ENCODE peak calls at places on chromosomes 2 and 18, in six cellular contexts. One of them, this sample, is unnamed.

GRCh38 chr2:85887566-85888019 is 1.2 kb downstream of the ST3GAL5 start:
- DNase-seq in right cardiac atrium: peak; percentile 83
- DNase-seq in AG09309: no peak
- DNase-seq in smooth muscle cell of the brain vasculature: no peak
- DNase-seq in breast epithelium: no peak
- DNase-seq in activated T-cell treated with anti-CD3 and anti-CD28 coated beads, Interleukin-2, amount 50 U/mL, for 4 hours: peak; percentile 44
- DNase-seq in this sample: no peak

GRCh38 chr2:28166956-28167355 is 225.7 kb upstream of the FOSL2 start:
- DNase-seq in right cardiac atrium: no peak
- DNase-seq in AG09309: no peak
- DNase-seq in smooth muscle cell of the brain vasculature: no peak
- DNase-seq in breast epithelium: no peak
- DNase-seq in activated T-cell treated with anti-CD3 and anti-CD28 coated beads, Interleukin-2, amount 50 U/mL, for 4 hours: no peak
- DNase-seq in this sample: no peak

GRCh38 chr18:8359076-8359475 is 250.2 kb upstream of the RAB12 start:
- DNase-seq in right cardiac atrium: peak; percentile 18
- DNase-seq in AG09309: no peak
- DNase-seq in smooth muscle cell of the brain vasculature: no peak
- DNase-seq in breast epithelium: no peak
- DNase-seq in activated T-cell treated with anti-CD3 and anti-CD28 coated beads, Interleukin-2, amount 50 U/mL, for 4 hours: no peak
- DNase-seq in this sample: no peak

GRCh38 chr2:133977385-133977784 is 276.5 kb upstream of the MGAT5 start:
- DNase-seq in right cardiac atrium: no peak
- DNase-seq in AG09309: no peak
- DNase-seq in smooth muscle cell of the brain vasculature: no peak
- DNase-seq in breast epithelium: no peak
- DNase-seq in activated T-cell treated with anti-CD3 and anti-CD28 coated beads, Interleukin-2, amount 50 U/mL, for 4 hours: no peak
- DNase-seq in this sample: no peak

GRCh38 chr2:135149251-135149650 is 97.2 kb downstream of the RAB3GAP1 start:
- DNase-seq in right cardiac atrium: no peak
- DNase-seq in AG09309: peak; percentile 5
- DNase-seq in smooth muscle cell of the brain vasculature: no peak
- DNase-seq in breast epithelium: no peak
- DNase-seq in activated T-cell treated with anti-CD3 and anti-CD28 coated beads, Interleukin-2, amount 50 U/mL, for 4 hours: no peak
- DNase-seq in this sample: no peak

GRCh38 chr2:110206056-110206455 is 1.2 kb upstream of the NPHP1 start:
- DNase-seq in right cardiac atrium: no peak
- DNase-seq in AG09309: no peak
- DNase-seq in smooth muscle cell of the brain vasculature: no peak
- DNase-seq in breast epithelium: no peak
- DNase-seq in activated T-cell treated with anti-CD3 and anti-CD28 coated beads, Interleukin-2, amount 50 U/mL, for 4 hours: no peak
- DNase-seq in this sample: no peak

GRCh38 chr18:36256094-36256493 is 41.4 kb upstream of the FHOD3 start:
- DNase-seq in right cardiac atrium: no peak
- DNase-seq in AG09309: no peak
- DNase-seq in smooth muscle cell of the brain vasculature: no peak
- DNase-seq in breast epithelium: no peak
- DNase-seq in activated T-cell treated with anti-CD3 and anti-CD28 coated beads, Interleukin-2, amount 50 U/mL, for 4 hours: no peak
- DNase-seq in this sample: no peak

GRCh38 chr18:13112982-13113381 is 105.6 kb upstream of the LDLRAD4 start:
- DNase-seq in right cardiac atrium: peak; percentile 88
- DNase-seq in AG09309: no peak
- DNase-seq in smooth muscle cell of the brain vasculature: peak; percentile 23
- DNase-seq in breast epithelium: no peak
- DNase-seq in activated T-cell treated with anti-CD3 and anti-CD28 coated beads, Interleukin-2, amount 50 U/mL, for 4 hours: no peak
- DNase-seq in this sample: no peak

GRCh38 chr18:65124633-65125032 is 626.2 kb upstream of the CDH7 start:
- DNase-seq in right cardiac atrium: no peak
- DNase-seq in AG09309: no peak
- DNase-seq in smooth muscle cell of the brain vasculature: no peak
- DNase-seq in breast epithelium: no peak
- DNase-seq in activated T-cell treated with anti-CD3 and anti-CD28 coated beads, Interleukin-2, amount 50 U/mL, for 4 hours: no peak
- DNase-seq in this sample: no peak